ENCODE peak calls at places on chromosome 9, in five cellular contexts. O is RKO; H is sciatic nerve; A is Calu3; R is activated CD8-positive, alpha-beta memory T cell treated with anti-CD3 and anti-CD28 coated beads for 24 hours. G is an unnamed sample.

GRCh38 chr9:126743046-126743445 is 61.8 kb upstream of the ZBTB43 start:
- DNase-seq in O (no peak), H (no peak), A (no peak), R (no peak), G (no peak)

GRCh38 chr9:3498691-3499090 is 27.1 kb downstream of the RFX3 start:
- DNase-seq in O (no peak), H (no peak), A (no peak), R (no peak), G (no peak)

GRCh38 chr9:134188421-134189166 is 24.2 kb upstream of the RNU6ATAC start:
- DNase-seq in O (no peak), H (peak), A (no peak), R (no peak), G (no peak)

GRCh38 chr9:63859475-63860215 is 1425.4 kb downstream of the FOXD4L5 start:
- DNase-seq in O (no peak), H (no peak), A (no peak), R (peak), G (no peak)

GRCh38 chr9:114037961-114038723 is 40.0 kb downstream of the AMBP start:
- DNase-seq in O (no peak), H (no peak), A (no peak), R (no peak), G (peak)

GRCh38 chr9:20302229-20302628 is 320.1 kb downstream of the MLLT3 start:
- DNase-seq in O (no peak), H (no peak), A (no peak), R (no peak), G (no peak)

GRCh38 chr9:124980434-124980833 is 39.6 kb upstream of the GOLGA1 start:
- DNase-seq in O (no peak), H (no peak), A (no peak), R (no peak), G (no peak)

GRCh38 chr9:112793213-112793810 is 42.8 kb downstream of the SNX30 start:
- DNase-seq in O (peak), H (peak), A (peak), R (peak), G (peak)

GRCh38 chr9:124261787-124262595 is 4.2 kb downstream of the NEK6 start:
- DNase-seq in O (no peak), H (no peak), A (no peak), R (no peak), G (no peak)

GRCh38 chr9:98142182-98142924 is 23.3 kb upstream of the TRIM14 start:
- DNase-seq in O (no peak), H (no peak), A (peak), R (no peak), G (peak)

GRCh38 chr9:70475211-70475610 is 60.8 kb upstream of the KLF9 start:
- DNase-seq in O (no peak), H (no peak), A (no peak), R (no peak), G (no peak)

GRCh38 chr9:18610956-18611355 is 137.0 kb downstream of the ADAMTSL1 start:
- DNase-seq in O (no peak), H (no peak), A (no peak), R (no peak), G (no peak)

GRCh38 chr9:92734931-92735906 is 29.4 kb downstream of the BICD2 start:
- DNase-seq in O (no peak), H (peak), A (no peak), R (no peak), G (no peak)

GRCh38 chr9:125522328-125522725 is 184.7 kb downstream of the MAPKAP1 start:
- DNase-seq in O (peak), H (no peak), A (no peak), R (no peak), G (no peak)

GRCh38 chr9:128838338-128838737 is 8.7 kb upstream of the SPOUT1 start:
- DNase-seq in O (no peak), H (no peak), A (no peak), R (no peak), G (no peak)